ENCODE peak calls at places on chromosomes 12 and 14, in nine cellular contexts. A is HCEC 1CT; Y is T47D; Q is NCI-H187 treated with DMSO at 0.1 percent for 48 hours; E is stimulated activated CD4-positive, alpha-beta T cell treated with anti-CD3 and anti-CD28 coated beads, Interleukin-1b, Interleukin-23, amount 100 ng/mL, for 1 hour; V is NCI-H748 treated with DMSO at 0.1 percent for 48 hours; W is GM13977; S is left ventricle myocardium inferior; X is bronchial epithelial cell. B is an unnamed sample.

GRCh38 chr14:22866874-22867273 is 4.7 kb upstream of the LRP10 start:
- DNase-seq in A (no peak), Y (no peak), Q (no peak), E (no peak), V (no peak), W (no peak), S (no peak), X (no peak), B (no peak)

GRCh38 chr12:48934312-48934706 is 9.0 kb upstream of the FKBP11 start:
- DNase-seq in A (no peak), Y (peak; percentile 52), Q (no peak), E (no peak), V (no peak), W (no peak), S (no peak), X (no peak), B (no peak)

GRCh38 chr12:45439039-45439438 is 223.1 kb downstream of the ANO6 start:
- DNase-seq in A (no peak), Y (no peak), Q (no peak), E (no peak), V (no peak), W (no peak), S (no peak), X (peak; percentile 23), B (no peak)

GRCh38 chr14:104094709-104095425 is 9.4 kb downstream of the ASPG start:
- DNase-seq in A (peak; percentile 4), Y (peak; percentile 76), Q (no peak), E (peak; percentile 46), V (peak; percentile 27), W (peak; percentile 92), S (peak; percentile 41), X (peak; percentile 23), B (peak; percentile 96)

GRCh38 chr14:60915781-60916180 is 65.1 kb downstream of the TRMT5 start:
- DNase-seq in A (no peak), Y (peak; percentile 18), Q (no peak), E (no peak), V (no peak), W (no peak), S (no peak), X (no peak), B (no peak)

GRCh38 chr12:65911321-65911720 is 87.0 kb downstream of the HMGA2 start:
- DNase-seq in A (peak; percentile 38), Y (peak; percentile 67), Q (no peak), E (no peak), V (no peak), W (no peak), S (no peak), X (peak; percentile 41), B (no peak)

GRCh38 chr12:79689477-79690155 is 1.1 kb downstream of the PAWR start:
- DNase-seq in A (peak; percentile 61), Y (peak; percentile 67), Q (no peak), E (no peak), V (no peak), W (peak; percentile 67), S (peak; percentile 30), X (peak; percentile 60), B (peak; percentile 90)

GRCh38 chr12:57623385-57623784 is 9.6 kb downstream of the B4GALNT1 start:
- DNase-seq in A (no peak), Y (no peak), Q (no peak), E (no peak), V (no peak), W (no peak), S (no peak), X (no peak), B (no peak)

GRCh38 chr12:125329239-125330238 is 264.3 kb downstream of the AACS start:
- DNase-seq in A (no peak), Y (no peak), Q (no peak), E (no peak), V (no peak), W (no peak), S (no peak), X (peak; percentile 3), B (peak; percentile 25)

GRCh38 chr14:74794947-74795346 is 31.8 kb downstream of the YLPM1 start:
- DNase-seq in A (no peak), Y (no peak), Q (no peak), E (no peak), V (no peak), W (no peak), S (no peak), X (no peak), B (no peak)

GRCh38 chr14:55944757-55945156 is 173.5 kb upstream of the PELI2 start:
- DNase-seq in A (no peak), Y (no peak), Q (no peak), E (no peak), V (no peak), W (no peak), S (no peak), X (no peak), B (no peak)

GRCh38 chr14:57583396-57583795 is 89.7 kb upstream of the CCDC198 start:
- DNase-seq in A (no peak), Y (no peak), Q (no peak), E (no peak), V (no peak), W (no peak), S (no peak), X (no peak), B (no peak)

GRCh38 chr12:46370792-46371717 is 1.5 kb downstream of the SLC38A2 start:
- DNase-seq in A (peak; percentile 85), Y (peak; percentile 92), Q (peak; percentile 63), E (peak; percentile 85), V (peak; percentile 78), W (peak; percentile 93), S (peak; percentile 93), X (no peak), B (peak; percentile 91)

GRCh38 chr14:100394886-100395672 is 71.9 kb downstream of the SLC25A47 start:
- DNase-seq in A (no peak), Y (no peak), Q (no peak), E (no peak), V (no peak), W (no peak), S (no peak), X (no peak), B (no peak)

B was measured in upper lobe of left lung.